ENCODE peak calls at places on chromosomes 6 and 20, in six cellular contexts. E, N, F, I, Q and A are unnamed samples.

GRCh38 chr6:143536461-143536865 is 24.9 kb upstream of the FUCA2 start:
- DNase-seq in E (peak), N (peak), F (peak), I (peak), Q (no peak), A (peak)

GRCh38 chr6:1786455-1787108 is 176.9 kb downstream of the FOXC1 start:
- DNase-seq in E (no peak), N (no peak), F (no peak), I (no peak), Q (no peak), A (peak)

GRCh38 chr6:36138667-36139066 is 8.4 kb downstream of the MAPK13 start:
- DNase-seq in E (no peak), N (no peak), F (no peak), I (no peak), Q (no peak), A (no peak)

GRCh38 chr6:44059359-44060342 is 67.6 kb downstream of the MRPL14 start:
- DNase-seq in E (peak), N (no peak), F (no peak), I (peak), Q (no peak), A (no peak)

GRCh38 chr6:169902604-169903003 is 151.2 kb downstream of the ERMARD start:
- DNase-seq in E (no peak), N (no peak), F (no peak), I (no peak), Q (no peak), A (no peak)

GRCh38 chr6:31559958-31560696 is 12.0 kb upstream of the LTA start:
- DNase-seq in E (peak), N (peak), F (peak), I (peak), Q (peak), A (peak)

GRCh38 chr6:157194643-157195042 is 128.7 kb downstream of the TMEM242 start:
- DNase-seq in E (peak), N (no peak), F (no peak), I (no peak), Q (no peak), A (no peak)

GRCh38 chr6:170049641-170050491 is 241.0 kb downstream of the DLL1 start:
- DNase-seq in E (peak), N (no peak), F (no peak), I (peak), Q (no peak), A (no peak)

GRCh38 chr20:20267685-20268429 is 100.0 kb upstream of the INSM1 start:
- DNase-seq in E (no peak), N (no peak), F (peak), I (no peak), Q (no peak), A (no peak)

GRCh38 chr20:41329435-41330342 is 10.9 kb upstream of the LPIN3 start:
- DNase-seq in E (peak), N (no peak), F (no peak), I (peak), Q (peak), A (peak)

GRCh38 chr6:79601020-79601609 is 30.0 kb upstream of the SH3BGRL2 start:
- DNase-seq in E (peak), N (no peak), F (no peak), I (peak), Q (peak), A (no peak)

GRCh38 chr20:53582574-53583351 is 10.9 kb downstream of the ZNF217 start:
- DNase-seq in E (peak), N (peak), F (no peak), I (peak), Q (peak), A (peak)

GRCh38 chr6:126886106-126886505 is 232.4 kb upstream of the RSPO3 start:
- DNase-seq in E (peak), N (no peak), F (no peak), I (no peak), Q (no peak), A (no peak)

GRCh38 chr20:64244870-64245603 is 10.5 kb upstream of the PCMTD2 start:
- DNase-seq in E (no peak), N (no peak), F (no peak), I (no peak), Q (no peak), A (peak)

GRCh38 chr6:128244751-128245405 is 275.5 kb downstream of the PTPRK start:
- DNase-seq in E (no peak), N (no peak), F (no peak), I (no peak), Q (no peak), A (no peak)

GRCh38 chr6:127606131-127606562 is 29.2 kb downstream of the C6orf58 start:
- DNase-seq in E (peak), N (no peak), F (peak), I (peak), Q (peak), A (peak)

GRCh38 chr20:48933017-48933766 is 11.7 kb downstream of the ARFGEF2 start:
- DNase-seq in E (no peak), N (no peak), F (no peak), I (no peak), Q (peak), A (no peak)

GRCh38 chr6:36968266-36968977 is 13.9 kb downstream of the PI16 start:
- DNase-seq in E (peak), N (no peak), F (no peak), I (peak), Q (no peak), A (no peak)

GRCh38 chr6:111483736-111484654 is 977 bp upstream of the REV3L start:
- DNase-seq in E (peak), N (peak), F (peak), I (peak), Q (peak), A (peak)

GRCh38 chr20:35636095-35636494 is 20.5 kb downstream of the SPAG4 start:
- DNase-seq in E (no peak), N (no peak), F (no peak), I (no peak), Q (no peak), A (no peak)

GRCh38 chr6:30776361-30777223 is 32.2 kb upstream of the IER3 start:
- DNase-seq in E (no peak), N (no peak), F (no peak), I (no peak), Q (no peak), A (no peak)

GRCh38 chr20:52105045-52105572 is 86.5 kb downstream of the ZFP64 start:
- DNase-seq in E (peak), N (no peak), F (peak), I (peak), Q (no peak), A (peak)

GRCh38 chr6:163398796-163399195 is 15.7 kb upstream of the QKI start:
- DNase-seq in E (peak), N (no peak), F (no peak), I (no peak), Q (no peak), A (no peak)

GRCh38 chr20:32358883-32359632 is 927 bp downstream of the ASXL1 start:
- DNase-seq in E (peak), N (peak), F (peak), I (peak), Q (peak), A (peak)

GRCh38 chr6:164359441-164359840 is 944.9 kb downstream of the QKI start:
- DNase-seq in E (no peak), N (no peak), F (no peak), I (no peak), Q (no peak), A (no peak)

GRCh38 chr20:3168079-3168828 is 5.1 kb downstream of the LZTS3 start:
- DNase-seq in E (no peak), N (no peak), F (peak), I (no peak), Q (peak), A (no peak)

DNA sequence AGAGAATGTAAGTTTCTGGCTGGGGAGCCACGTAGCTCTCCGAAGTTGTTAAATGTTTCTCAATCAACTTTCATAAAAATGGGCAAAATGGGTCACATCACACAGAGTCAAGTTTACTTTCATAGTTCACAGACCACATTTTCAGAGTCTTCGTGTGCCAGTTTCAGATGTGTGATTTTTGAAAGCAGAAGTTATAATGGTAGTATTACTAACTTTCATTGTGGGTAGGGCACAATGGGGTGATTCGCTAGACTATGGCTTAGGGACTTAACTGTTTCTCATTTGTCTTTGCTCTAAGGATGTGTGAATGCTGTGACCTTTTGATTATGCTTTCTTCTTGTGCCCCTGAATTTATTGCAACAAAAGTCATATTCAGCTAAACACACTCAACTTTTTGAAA is 109.0 kb upstream of the SUPT3H start:
- DNase-seq in E (no peak), N (no peak), F (no peak), I (no peak), Q (no peak), A (peak)
- TF ChIP-seq CTCF in E (no peak), N (no peak), F (no peak), I (no peak), Q (no peak), A (no peak)

DNA sequence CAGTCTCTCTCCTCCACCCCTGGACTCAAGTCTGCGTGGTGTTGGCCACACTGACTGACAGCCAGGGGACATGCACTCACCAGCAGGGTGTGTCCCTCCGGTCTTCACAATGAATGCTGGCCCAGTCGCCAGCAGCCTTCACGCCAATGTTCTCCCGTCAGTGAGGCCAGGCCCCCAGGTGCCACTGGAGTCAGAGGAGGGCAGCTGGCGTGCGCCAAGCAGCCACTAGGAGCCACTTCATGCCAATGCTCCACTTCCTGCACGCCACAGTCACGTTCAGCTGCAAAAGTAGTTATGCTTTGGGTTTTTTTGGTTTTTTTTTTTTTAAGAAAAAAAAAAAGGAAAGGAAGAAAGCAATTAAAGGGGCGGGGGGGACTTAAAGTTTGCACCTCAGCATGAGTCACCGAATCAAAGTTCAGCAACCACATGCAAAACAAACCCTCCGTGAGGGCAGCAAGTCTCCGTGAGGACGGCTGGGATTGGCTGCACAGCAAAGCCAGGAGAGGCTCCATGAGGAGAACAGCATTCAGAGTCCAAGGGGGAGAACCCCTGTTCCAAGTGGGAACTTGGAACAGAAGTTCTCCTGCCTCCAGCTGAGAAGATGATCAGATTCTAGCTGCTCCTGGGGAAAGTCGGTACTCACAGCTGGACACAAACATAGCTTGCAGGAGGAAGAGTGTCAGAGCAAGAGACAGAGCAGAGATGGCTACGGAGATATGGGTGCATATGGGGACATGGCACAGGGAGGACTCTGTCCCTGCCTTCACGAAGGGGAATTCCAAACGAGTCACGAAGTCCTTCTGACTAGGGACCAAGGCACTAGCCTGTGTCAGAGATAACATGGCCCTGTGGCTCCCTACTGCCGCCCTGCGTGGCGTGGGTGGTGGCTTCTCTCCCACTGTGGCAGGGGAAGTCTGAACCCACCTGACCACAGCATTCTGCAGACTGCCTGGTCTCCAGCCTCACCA is at the start of gene ZC3H12D:
- DNase-seq in E (peak), N (peak), F (no peak), I (no peak), Q (peak), A (peak)
- TF ChIP-seq CTCF in E (no peak), N (peak), F (no peak), I (no peak), Q (no peak), A (peak)

GRCh38 chr6:70842541-70842940 is 114.3 kb downstream of the B3GAT2 start:
- DNase-seq in E (no peak), N (no peak), F (no peak), I (no peak), Q (no peak), A (no peak)

GRCh38 chr6:70844301-70844700 is 112.6 kb downstream of the B3GAT2 start:
- DNase-seq in E (no peak), N (no peak), F (no peak), I (no peak), Q (no peak), A (no peak)

GRCh38 chr6:70846207-70846835 is 110.5 kb downstream of the B3GAT2 start:
- DNase-seq in E (no peak), N (no peak), F (no peak), I (no peak), Q (peak), A (no peak)

GRCh38 chr6:70841115-70841514 is 115.7 kb downstream of the B3GAT2 start:
- DNase-seq in E (no peak), N (no peak), F (no peak), I (no peak), Q (no peak), A (no peak)

DNA sequence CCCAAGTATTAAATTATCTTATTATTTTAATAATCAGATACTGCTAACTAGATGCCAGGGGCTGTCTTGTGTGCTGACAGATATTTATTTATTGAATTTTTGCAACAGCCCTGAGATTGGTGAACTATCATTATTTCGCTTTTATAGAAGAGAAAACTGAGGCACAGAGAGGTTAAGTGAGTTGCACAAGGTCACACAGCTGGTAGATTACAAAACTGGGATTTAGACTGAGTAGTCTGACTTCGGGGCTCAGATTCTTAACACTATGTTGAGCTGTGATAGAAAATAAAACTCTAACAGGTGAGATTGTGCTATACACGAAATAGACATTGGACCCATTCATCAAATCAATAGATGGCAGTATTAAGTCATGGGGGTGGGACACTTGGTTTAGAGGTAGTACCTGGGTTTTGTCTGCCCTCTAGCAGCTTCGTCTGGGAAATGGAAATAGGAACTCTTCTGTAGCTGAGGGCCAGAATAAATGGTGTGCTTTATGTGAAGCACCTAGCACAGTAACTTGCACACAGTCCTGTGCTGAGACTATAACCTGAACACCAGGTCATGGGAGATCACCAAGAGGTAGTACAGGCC is 113.4 kb downstream of the B3GAT2 start:
- DNase-seq in E (no peak), N (peak), F (peak), I (no peak), Q (no peak), A (no peak)
- TF ChIP-seq CTCF in E (no peak), N (peak), F (peak), I (no peak), Q (no peak), A (no peak)

DNA sequence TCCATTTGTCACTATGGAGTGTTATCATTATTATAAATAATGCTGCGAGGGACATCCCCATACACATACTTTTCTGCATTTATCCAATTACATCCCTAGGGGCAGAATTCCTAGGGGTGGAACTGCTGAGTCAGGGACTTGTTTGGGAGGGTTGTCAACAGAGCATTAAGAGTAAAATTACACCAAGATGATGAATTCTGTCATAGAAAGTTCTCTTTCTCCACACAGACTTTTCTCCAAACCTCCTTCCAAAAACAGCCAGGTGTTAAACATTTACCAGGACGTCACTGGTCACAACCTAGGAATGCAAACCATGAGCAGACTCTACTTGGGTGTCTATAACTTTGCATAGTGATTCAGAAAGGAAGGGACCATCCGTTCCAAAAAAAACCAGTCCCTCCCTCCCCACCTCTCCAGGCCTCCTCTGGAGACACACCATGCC is 95.5 kb downstream of the PRND start:
- DNase-seq in E (no peak), N (no peak), F (no peak), I (no peak), Q (peak), A (no peak)
- TF ChIP-seq CTCF in E (peak), N (peak), F (peak), I (peak), Q (peak), A (no peak)

DNA sequence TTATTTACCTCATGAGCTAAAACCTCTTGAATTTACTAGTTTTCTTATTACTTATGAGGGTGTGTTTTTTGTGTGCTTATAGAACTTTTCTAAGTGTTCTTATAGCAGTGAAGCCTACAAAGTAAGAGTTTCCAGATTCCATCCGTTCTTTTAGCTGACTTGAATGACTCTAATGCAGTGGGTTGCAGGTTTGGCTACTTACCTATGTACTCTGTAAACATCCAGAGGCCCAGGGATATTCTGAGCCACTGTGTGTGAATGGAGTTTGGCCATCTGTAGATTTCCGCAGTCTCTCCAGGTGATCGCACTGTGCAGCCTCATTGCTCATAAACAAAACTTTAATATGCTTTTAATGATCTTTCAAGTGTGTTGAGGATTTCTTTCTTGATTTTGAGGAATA is 157.8 kb downstream of the MYO6 start:
- DNase-seq in E (no peak), N (no peak), F (no peak), I (no peak), Q (no peak), A (no peak)
- TF ChIP-seq CTCF in E (no peak), N (no peak), F (no peak), I (no peak), Q (no peak), A (no peak)

DNA sequence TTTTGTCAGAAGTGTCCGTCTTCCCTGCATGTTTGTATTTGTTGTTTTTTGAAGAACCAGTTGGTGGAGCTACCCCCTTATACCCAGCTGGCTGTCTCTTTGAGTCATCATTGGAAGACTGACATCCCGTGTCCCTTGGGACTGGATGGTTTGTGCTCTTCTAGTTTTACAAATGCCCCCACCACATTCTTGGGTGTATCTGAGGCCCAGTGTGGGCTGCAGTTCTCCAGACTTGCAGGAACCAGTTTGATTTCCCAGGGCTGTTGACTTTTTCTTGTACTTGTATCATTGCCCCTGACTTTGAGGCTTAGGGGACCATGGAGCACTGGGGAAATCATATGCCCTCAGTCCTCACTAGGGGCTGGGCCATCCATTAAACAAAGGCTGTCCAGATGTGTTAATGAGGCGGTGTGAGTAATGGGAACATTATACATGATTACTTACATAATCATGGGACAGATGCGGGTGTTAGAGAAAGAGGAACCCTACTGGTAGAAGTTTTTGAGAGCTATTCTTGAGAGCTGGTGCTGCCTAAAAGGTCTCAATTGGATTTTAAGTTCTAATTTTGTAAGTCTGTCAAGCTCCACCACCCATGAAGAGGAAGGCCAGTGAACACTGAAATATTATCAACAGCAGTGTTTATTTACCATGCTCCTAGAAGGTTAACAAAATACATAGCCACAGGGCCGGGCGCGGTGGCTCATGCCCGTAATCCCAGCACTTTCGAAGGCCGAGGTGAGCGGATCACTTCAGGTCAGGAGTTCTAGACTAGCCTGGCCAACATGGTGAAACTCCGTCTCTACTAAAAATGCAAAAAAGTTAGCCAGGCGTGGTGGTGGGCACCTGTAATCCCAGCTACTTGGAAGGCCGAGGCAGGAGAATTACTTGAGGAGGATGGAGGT is 8.5 kb downstream of the JARID2 start:
- DNase-seq in E (peak), N (peak), F (no peak), I (no peak), Q (no peak), A (no peak)
- TF ChIP-seq CTCF in E (peak), N (peak), F (no peak), I (no peak), Q (no peak), A (no peak)